ENCODE peak calls at places on chromosome 4, in four cellular contexts. F is neuronal stem cell, U is left ventricle myocardium inferior, Y is ovary. B is an unnamed sample.

GRCh38 chr4:166895771-166896170 is 338.5 kb downstream of the SPOCK3 start:
- DNase-seq in F (no peak), U (no peak), Y (no peak), B (no peak)

GRCh38 chr4:188295899-188296298 is 156.7 kb downstream of the TRIML1 start:
- DNase-seq in F (no peak), U (no peak), Y (no peak), B (no peak)

GRCh38 chr4:4428966-4429875 is 42.3 kb downstream of the NSG1 start:
- DNase-seq in F (no peak), U (no peak), Y (no peak), B (no peak)

GRCh38 chr4:152870605-152871004 is 65.5 kb upstream of the FHDC1 start:
- DNase-seq in F (no peak), U (no peak), Y (no peak), B (no peak)

GRCh38 chr4:81405900-81406401 is 65.8 kb downstream of the RASGEF1B start:
- DNase-seq in F (peak; percentile 81), U (no peak), Y (no peak), B (no peak)

GRCh38 chr4:28082686-28083390 is 1222.2 kb downstream of the STIM2 start:
- DNase-seq in F (no peak), U (no peak), Y (no peak), B (no peak)

GRCh38 chr4:6779667-6780565 is 2.6 kb upstream of the KIAA0232 start:
- DNase-seq in F (peak; percentile 29), U (no peak), Y (no peak), B (no peak)

GRCh38 chr4:121898150-121898549 is 27.9 kb upstream of the BBS7 start:
- DNase-seq in F (no peak), U (no peak), Y (no peak), B (no peak)

GRCh38 chr4:111434581-111434980 is 710.7 kb upstream of the FAM241A start:
- DNase-seq in F (no peak), U (no peak), Y (no peak), B (no peak)

GRCh38 chr4:26885912-26886274 is 25.3 kb downstream of the STIM2 start:
- DNase-seq in F (no peak), U (no peak), Y (no peak), B (no peak)

GRCh38 chr4:138297743-138298405 is 55.7 kb upstream of the SLC7A11 start:
- DNase-seq in F (no peak), U (no peak), Y (no peak), B (no peak)

GRCh38 chr4:30912098-30912719 is 192.0 kb downstream of the PCDH7 start:
- DNase-seq in F (no peak), U (no peak), Y (no peak), B (no peak)

GRCh38 chr4:112931001-112931400 is 118.5 kb upstream of the ANK2 start:
- DNase-seq in F (no peak), U (no peak), Y (no peak), B (no peak)

GRCh38 chr4:127000846-127001245 is 631.9 kb upstream of the INTU start:
- DNase-seq in F (no peak), U (no peak), Y (no peak), B (no peak)

GRCh38 chr4:151522790-151523332 is 113.9 kb downstream of the FHIP1A start:
- DNase-seq in F (no peak), U (no peak), Y (no peak), B (no peak)

GRCh38 chr4:41963105-41963504 is 18.5 kb upstream of the DCAF4L1 start:
- DNase-seq in F (no peak), U (no peak), Y (no peak), B (no peak)

GRCh38 chr4:182925298-182925738 is 8.1 kb upstream of the DCTD start:
- DNase-seq in F (peak; percentile 33), U (peak; percentile 66), Y (peak; percentile 25), B (peak; percentile 75)

GRCh38 chr4:184648220-184649025 is 824 bp downstream of the CASP3 start:
- DNase-seq in F (peak; percentile 41), U (peak; percentile 74), Y (peak; percentile 60), B (peak; percentile 79)

GRCh38 chr4:140829825-140830224 is 73.6 kb upstream of the TBC1D9 start:
- DNase-seq in F (no peak), U (no peak), Y (no peak), B (no peak)

GRCh38 chr4:47104986-47105385 is 73.6 kb downstream of the GABRB1 start:
- DNase-seq in F (no peak), U (no peak), Y (no peak), B (no peak)

GRCh38 chr4:54104907-54105306 is 4.9 kb downstream of the GSX2 start:
- DNase-seq in F (no peak), U (no peak), Y (no peak), B (no peak)

GRCh38 chr4:54090804-54091623 is 8.9 kb upstream of the GSX2 start:
- DNase-seq in F (no peak), U (peak; percentile 45), Y (peak; percentile 37), B (peak; percentile 57)

GRCh38 chr4:26992657-26993361 is 132.2 kb downstream of the STIM2 start:
- DNase-seq in F (no peak), U (no peak), Y (peak; percentile 69), B (no peak)

GRCh38 chr4:147830102-147830463 is 98.2 kb downstream of the ARHGAP10 start:
- DNase-seq in F (no peak), U (no peak), Y (no peak), B (no peak)

GRCh38 chr4:147831452-147832192 is 99.7 kb downstream of the ARHGAP10 start:
- DNase-seq in F (no peak), U (no peak), Y (no peak), B (no peak)

GRCh38 chr4:147830987-147831386 is 99.1 kb downstream of the ARHGAP10 start:
- DNase-seq in F (no peak), U (no peak), Y (no peak), B (no peak)

GRCh38 chr4:147828361-147828760 is 96.5 kb downstream of the ARHGAP10 start:
- DNase-seq in F (no peak), U (no peak), Y (no peak), B (no peak)

GRCh38 chr4:147829401-147830101 is 97.7 kb downstream of the ARHGAP10 start:
- DNase-seq in F (no peak), U (peak; percentile 56), Y (peak; percentile 77), B (no peak)
- H3K4me1 ChIP-seq in F (peaks cover 13% of the 10 kb centered on the region), U (peaks cover 80% of the 10 kb centered on the region), Y (peaks cover 29% of the 10 kb centered on the region), B (peaks cover 57% of the 10 kb centered on the region)

GRCh38 chr4:2802618-2803531 is 10.0 kb downstream of the SH3BP2 start:
- DNase-seq in F (no peak), U (peak; percentile 15), Y (no peak), B (peak; percentile 41)

GRCh38 chr4:2805712-2806391 is 13.0 kb downstream of the SH3BP2 start:
- DNase-seq in F (no peak), U (peak; percentile 80), Y (no peak), B (peak; percentile 90)

GRCh38 chr4:2804973-2805501 is 12.2 kb downstream of the SH3BP2 start:
- DNase-seq in F (no peak), U (peak; percentile 16), Y (no peak), B (peak; percentile 45)

GRCh38 chr4:2804449-2804972 is 11.6 kb downstream of the SH3BP2 start:
- DNase-seq in F (no peak), U (peak; percentile 13), Y (no peak), B (peak; percentile 39)

DNA sequence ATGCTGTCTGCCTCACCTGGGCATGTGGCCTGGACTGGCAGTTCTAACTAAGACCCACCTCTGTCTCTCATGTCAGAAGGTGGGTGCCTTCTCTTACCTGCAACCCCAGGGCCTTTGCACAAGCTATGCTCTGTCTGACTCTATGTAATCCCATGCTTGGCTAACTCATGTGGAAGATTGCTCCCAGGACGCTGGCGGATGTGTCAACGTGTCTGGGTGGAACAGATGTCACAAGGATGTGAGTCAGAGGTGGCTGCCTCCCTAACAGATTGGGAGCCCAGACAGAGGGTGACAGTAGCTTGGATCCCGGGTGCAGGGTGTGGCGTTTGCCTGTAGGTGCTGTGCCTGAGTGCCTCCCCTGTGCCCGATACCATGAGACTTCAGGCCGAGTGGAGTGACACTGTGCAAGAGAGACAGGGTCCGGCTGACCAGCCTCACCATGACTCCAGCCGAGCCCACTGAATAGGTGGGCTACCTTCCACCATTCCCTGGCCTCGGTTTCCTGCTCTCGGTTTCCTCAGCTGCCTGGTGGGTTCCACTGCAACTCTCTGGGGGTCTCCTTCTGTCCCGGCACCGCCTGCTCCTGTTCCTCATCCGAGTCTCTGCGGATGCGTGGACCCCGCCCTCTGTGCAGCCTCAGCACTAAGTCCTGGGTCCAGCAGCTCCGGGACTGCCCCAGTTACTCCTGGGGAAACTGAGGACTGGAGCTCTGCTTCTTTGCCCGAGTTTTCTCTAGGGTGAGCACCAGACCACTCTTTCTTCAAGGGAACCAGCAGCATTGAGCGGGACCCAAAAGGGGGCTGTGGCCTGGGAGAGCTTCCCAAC is 11.0 kb downstream of the SH3BP2 start:
- DNase-seq in F (no peak), U (peak; percentile 21), Y (no peak), B (peak; percentile 81)
- H3K4me1 ChIP-seq in F (peaks cover 18% of the 10 kb centered on the region), U (peaks cover 95% of the 10 kb centered on the region), Y (peaks cover 28% of the 10 kb centered on the region), B (peaks cover 94% of the 10 kb centered on the region)

GRCh38 chr4:8702020-8702495 is 109.5 kb downstream of the CPZ start:
- DNase-seq in F (no peak), U (no peak), Y (no peak), B (no peak)
- H3K4me1 ChIP-seq in F (peaks cover 22% of the 10 kb centered on the region), U (no peaks in the 10 kb centered on the region), Y (no peaks in the 10 kb centered on the region), B (no peaks in the 10 kb centered on the region)

GRCh38 chr4:76211769-76212168 is 1.9 kb downstream of the SCARB2 start:
- DNase-seq in F (no peak), U (no peak), Y (no peak), B (no peak)
- H3K4me1 ChIP-seq in F (peaks cover 10% of the 10 kb centered on the region), U (peaks cover 89% of the 10 kb centered on the region), Y (peaks cover 17% of the 10 kb centered on the region), B (peaks cover 88% of the 10 kb centered on the region)

GRCh38 chr4:7828926-7829325 is 110.7 kb downstream of the AFAP1 start:
- DNase-seq in F (no peak), U (no peak), Y (no peak), B (no peak)
- H3K4me1 ChIP-seq in F (peaks cover 5% of the 10 kb centered on the region), U (peaks cover 56% of the 10 kb centered on the region), Y (peaks cover 13% of the 10 kb centered on the region), B (peaks cover 19% of the 10 kb centered on the region)

DNA sequence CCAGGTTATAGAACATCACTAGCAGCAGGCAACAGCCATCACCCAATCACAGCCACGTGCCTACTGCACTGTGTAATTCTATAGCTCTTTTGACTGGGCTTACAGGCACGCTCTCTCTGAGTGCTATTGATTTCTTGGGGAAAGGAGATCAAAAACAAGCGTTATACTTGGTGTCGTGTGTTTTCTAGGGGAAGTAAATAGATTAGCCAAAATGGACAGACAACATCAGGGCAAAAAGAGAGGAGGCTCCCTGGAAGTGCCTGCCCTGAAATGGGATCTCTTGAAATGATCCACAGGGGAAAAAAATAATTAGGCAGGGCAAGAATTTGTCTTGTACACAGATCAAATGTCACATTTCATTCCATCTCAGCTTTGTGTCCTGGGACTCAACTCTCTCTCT is 300.6 kb upstream of the LCORL start:
- DNase-seq in F (no peak), U (no peak), Y (no peak), B (no peak)
- H3K4me1 ChIP-seq in F (peaks cover 6% of the 10 kb centered on the region), U (peaks cover 7% of the 10 kb centered on the region), Y (peaks cover 4% of the 10 kb centered on the region), B (no peaks in the 10 kb centered on the region)

GRCh38 chr4:3305610-3306371 is 13.0 kb downstream of the RGS12 start:
- DNase-seq in F (no peak), U (no peak), Y (no peak), B (peak; percentile 32)
- H3K4me1 ChIP-seq in F (peaks cover 45% of the 10 kb centered on the region), U (peaks cover 53% of the 10 kb centered on the region), Y (peaks cover 20% of the 10 kb centered on the region), B (peaks cover 40% of the 10 kb centered on the region)

B was measured in lower lobe of right lung.